ENCODE peak calls at places on chromosomes 13 and 19, in eight cellular contexts. L is AG04450, K is astrocyte of the spinal cord, Y is AG10803, A is tibial nerve, U is left ventricle myocardium inferior, Z is stomach, X is lung. D is an unnamed sample.

GRCh38 chr13:45021250-45021649 is 31.9 kb downstream of the GPALPP1 start:
- DNase-seq in X (no peak), Z (no peak), U (no peak), A (no peak), L (peak; percentile 92), Y (peak; percentile 9), K (no peak), D (no peak)

GRCh38 chr13:92103673-92104296 is 705.4 kb downstream of the GPC5 start:
- DNase-seq in Z (no peak), A (no peak), Y (no peak), K (no peak), U (no peak), L (no peak), X (no peak), D (peak; percentile 18)

GRCh38 chr19:4304509-4305252 is at the start of gene FSD1:
- DNase-seq in L (no peak), Y (peak; percentile 43), Z (no peak), K (peak; percentile 42), U (no peak), X (no peak), A (no peak), D (no peak)

GRCh38 chr13:29758591-29759114 is 91.8 kb downstream of the UBL3 start:
- DNase-seq in A (no peak), Z (peak; percentile 35), U (no peak), K (no peak), L (no peak), X (no peak), Y (no peak), D (no peak)

GRCh38 chr19:29841209-29841558 is 29.4 kb downstream of the CCNE1 start:
- DNase-seq in K (no peak), L (no peak), Y (no peak), X (no peak), A (no peak), Z (no peak), U (no peak), D (no peak)

GRCh38 chr19:57348136-57348535 is 2.9 kb upstream of the ZNF304 start:
- DNase-seq in Y (peak; percentile 81), Z (no peak), A (no peak), K (no peak), X (no peak), U (no peak), L (no peak), D (no peak)

GRCh38 chr19:4732680-4733114 is 9.1 kb upstream of the DPP9 start:
- DNase-seq in A (no peak), Y (peak; percentile 49), U (peak; percentile 29), L (peak; percentile 26), K (peak; percentile 35), X (peak; percentile 55), Z (peak; percentile 44), D (peak; percentile 37)

GRCh38 chr19:49923055-49924003 is 5.7 kb upstream of the ATF5 start:
- DNase-seq in X (no peak), Z (no peak), K (no peak), A (no peak), Y (no peak), U (no peak), L (no peak), D (no peak)

GRCh38 chr13:66312312-66313087 is 917.6 kb downstream of the PCDH9 start:
- DNase-seq in Z (peak; percentile 60), X (no peak), A (peak; percentile 35), L (peak; percentile 4), K (peak; percentile 92), Y (peak; percentile 42), U (no peak), D (peak; percentile 94)

GRCh38 chr19:23070353-23070781 is 46.5 kb upstream of the ZNF730 start:
- DNase-seq in X (no peak), K (peak; percentile 38), U (peak; percentile 46), Y (peak; percentile 30), Z (no peak), L (no peak), A (no peak), D (no peak)

GRCh38 chr13:77918391-77919261 is at the start of gene EDNRB:
- DNase-seq in K (peak; percentile 43), U (peak; percentile 59), X (peak; percentile 67), Z (peak; percentile 27), A (peak; percentile 43), Y (peak; percentile 11), L (no peak), D (no peak)

GRCh38 chr19:3656747-3657394 is 30.3 kb upstream of the CACTIN start:
- DNase-seq in L (no peak), K (no peak), X (no peak), Y (no peak), Z (no peak), A (no peak), U (no peak), D (no peak)

GRCh38 chr13:97977376-97977705 is 23.9 kb downstream of the IPO5 start:
- DNase-seq in L (no peak), Y (no peak), X (no peak), K (no peak), U (no peak), Z (no peak), A (no peak), D (no peak)

GRCh38 chr19:45613926-45614725 is 12.1 kb upstream of the GPR4 start:
- DNase-seq in K (peak; percentile 93), L (peak; percentile 55), X (no peak), Y (peak; percentile 88), U (no peak), A (no peak), Z (peak; percentile 31), D (no peak)

GRCh38 chr19:44745386-44745831 is 3.1 kb upstream of the BCL3 start:
- DNase-seq in Z (peak; percentile 57), X (peak; percentile 68), A (peak; percentile 61), Y (peak; percentile 81), K (peak; percentile 73), U (peak; percentile 86), L (no peak), D (no peak)

GRCh38 chr19:4967738-4968461 is 1.0 kb upstream of the KDM4B start:
- DNase-seq in Y (peak; percentile 51), L (no peak), K (peak; percentile 30), A (no peak), Z (no peak), U (no peak), X (no peak), D (no peak)

GRCh38 chr19:47190167-47190727 is 40.8 kb downstream of the BBC3 start:
- DNase-seq in U (peak; percentile 21), K (peak; percentile 89), Y (peak; percentile 82), Z (peak; percentile 90), X (peak; percentile 89), A (no peak), L (no peak), D (peak; percentile 47)

GRCh38 chr13:109401307-109401706 is 385.1 kb downstream of the IRS2 start:
- DNase-seq in Y (no peak), K (no peak), X (no peak), U (no peak), Z (no peak), A (no peak), L (no peak), D (no peak)

GRCh38 chr13:90792335-90792734 is 555.2 kb upstream of the MIR17HG start:
- DNase-seq in A (no peak), Y (no peak), U (no peak), L (no peak), X (no peak), Z (no peak), K (no peak), D (no peak)

GRCh38 chr13:100954430-100955361 is 280.1 kb upstream of the TMTC4 start:
- DNase-seq in Z (no peak), Y (no peak), U (no peak), K (no peak), A (no peak), X (no peak), L (no peak), D (no peak)

GRCh38 chr19:29324717-29325116 is 111.8 kb upstream of the UQCRFS1 start:
- DNase-seq in Z (no peak), Y (no peak), X (peak; percentile 9), U (no peak), A (no peak), K (no peak), L (no peak), D (no peak)

GRCh38 chr13:52851153-52851962 is 2.9 kb upstream of the PCDH8 start:
- DNase-seq in A (peak; percentile 23), Z (peak; percentile 32), K (peak; percentile 6), L (no peak), Y (peak; percentile 9), U (peak; percentile 26), X (peak; percentile 35), D (no peak)

GRCh38 chr13:46603165-46603603 is 50.2 kb downstream of the LRCH1 start:
- DNase-seq in Y (peak; percentile 17), A (no peak), U (no peak), X (no peak), L (no peak), K (no peak), Z (no peak), D (no peak)

GRCh38 chr19:13151605-13152355 is 1.6 kb downstream of the IER2 start:
- DNase-seq in Z (peak; percentile 99), Y (peak; percentile 97), X (peak; percentile 97), A (peak; percentile 97), U (peak; percentile 98), K (peak; percentile 99), L (peak; percentile 94), D (peak; percentile 86)

GRCh38 chr19:13153627-13154240 is 3.5 kb downstream of the IER2 start:
- DNase-seq in Z (peak; percentile 44), Y (peak; percentile 49), K (peak; percentile 49), L (no peak), U (no peak), X (no peak), A (no peak), D (no peak)

GRCh38 chr19:13154241-13154778 is 4.1 kb downstream of the IER2 start:
- DNase-seq in X (peak; percentile 96), U (peak; percentile 93), A (peak; percentile 92), Y (peak; percentile 97), L (peak; percentile 86), K (peak; percentile 92), Z (peak; percentile 89), D (no peak)

GRCh38 chr19:13152356-13152853 is 2.2 kb downstream of the IER2 start:
- DNase-seq in Z (no peak), U (no peak), Y (no peak), L (no peak), A (peak; percentile 20), X (no peak), K (no peak), D (no peak)

GRCh38 chr19:13152854-13153626 is 2.8 kb downstream of the IER2 start:
- DNase-seq in A (peak; percentile 99), Y (peak; percentile 92), K (peak; percentile 96), X (peak; percentile 98), Z (peak; percentile 97), L (peak; percentile 89), U (peak; percentile 94), D (peak; percentile 67)
- TF ChIP-seq CTCF in A (peak; percentile 31), Y (peak; percentile 2), K (no peak), X (peak; percentile 14), Z (no peak), L (peak; percentile 22), U (peak; percentile 30), D (peak; percentile 12)

GRCh38 chr19:7701654-7702457 is at the start of gene FCER2:
- DNase-seq in L (no peak), A (no peak), Y (no peak), K (no peak), Z (no peak), U (no peak), X (no peak), D (no peak)
- H3K4me3 ChIP-seq in L (no peak within 1 kb of the TSS), A (no peak within 1 kb of the TSS), Y (no peak within 1 kb of the TSS), K (no peak within 1 kb of the TSS), Z (no peak within 1 kb of the TSS), U (no peak within 1 kb of the TSS), X (no peak within 1 kb of the TSS), D (no peak within 1 kb of the TSS)

GRCh38 chr13:36395280-36395679 is 37.0 kb upstream of the CCNA1 start:
- DNase-seq in Y (peak; percentile 84), Z (no peak), L (peak; percentile 27), X (no peak), A (no peak), K (peak; percentile 57), U (no peak), D (no peak)
- TF ChIP-seq CTCF in Y (peak; percentile 77), Z (no peak), L (peak; percentile 69), X (no peak), A (peak; percentile 33), K (peak; percentile 49), U (peak; percentile 57), D (peak; percentile 57)

GRCh38 chr13:113123226-113124150 is 889 bp downstream of the F10 start:
- DNase-seq in Y (no peak), A (no peak), K (no peak), L (no peak), U (no peak), X (no peak), Z (no peak), D (no peak)
- H3K4me3 ChIP-seq in Y (peak overlapping the region; percentile 54), A (no peak overlapping the region), K (peak overlapping the region; percentile 23), L (peak overlapping the region; percentile 60), U (peak overlapping the region; percentile 56), X (peak overlapping the region; percentile 5), Z (peak overlapping the region; percentile 30), D (no peak overlapping the region)

D was measured in LNCaP clone FGC.